ENCODE peak calls at places on chromosomes 13 and 19, in five cellular contexts. One of them, this sample, is unnamed.

GRCh38 chr19:22427587-22428298 is 5.6 kb upstream of the ZNF98 start:
- DNase-seq in body of pancreas: peak
- DNase-seq in lower lobe of right lung: no peak
- DNase-seq in foreskin fibroblast: no peak
- DNase-seq in AG04449: no peak
- DNase-seq in this sample: no peak

GRCh38 chr13:33213797-33214196 is 71.8 kb downstream of the STARD13 start:
- DNase-seq in body of pancreas: no peak
- DNase-seq in lower lobe of right lung: no peak
- DNase-seq in foreskin fibroblast: no peak
- DNase-seq in AG04449: no peak
- DNase-seq in this sample: no peak

GRCh38 chr13:66348745-66349720 is 881.1 kb downstream of the PCDH9 start:
- DNase-seq in body of pancreas: peak
- DNase-seq in lower lobe of right lung: no peak
- DNase-seq in foreskin fibroblast: no peak
- DNase-seq in AG04449: no peak
- DNase-seq in this sample: no peak

GRCh38 chr13:107742544-107742943 is 472.8 kb downstream of the LIG4 start:
- DNase-seq in body of pancreas: no peak
- DNase-seq in lower lobe of right lung: no peak
- DNase-seq in foreskin fibroblast: no peak
- DNase-seq in AG04449: no peak
- DNase-seq in this sample: no peak

GRCh38 chr19:41746593-41747227 is 8.6 kb upstream of the CEACAM6 start:
- DNase-seq in body of pancreas: peak
- DNase-seq in lower lobe of right lung: peak
- DNase-seq in foreskin fibroblast: peak
- DNase-seq in AG04449: peak
- DNase-seq in this sample: no peak

GRCh38 chr19:5977222-5977784 is 637 bp downstream of the RANBP3 start:
- DNase-seq in body of pancreas: no peak
- DNase-seq in lower lobe of right lung: no peak
- DNase-seq in foreskin fibroblast: no peak
- DNase-seq in AG04449: no peak
- DNase-seq in this sample: no peak

GRCh38 chr19:28523619-28524018 is 689.3 kb downstream of the UQCRFS1 start:
- DNase-seq in body of pancreas: no peak
- DNase-seq in lower lobe of right lung: no peak
- DNase-seq in foreskin fibroblast: no peak
- DNase-seq in AG04449: no peak
- DNase-seq in this sample: no peak

GRCh38 chr19:1063909-1064660 is 2.9 kb upstream of the ARHGAP45 start:
- DNase-seq in body of pancreas: no peak
- DNase-seq in lower lobe of right lung: peak
- DNase-seq in foreskin fibroblast: no peak
- DNase-seq in AG04449: no peak
- DNase-seq in this sample: no peak

GRCh38 chr19:28934626-28935025 is 278.3 kb downstream of the UQCRFS1 start:
- DNase-seq in body of pancreas: no peak
- DNase-seq in lower lobe of right lung: no peak
- DNase-seq in foreskin fibroblast: peak
- DNase-seq in AG04449: no peak
- DNase-seq in this sample: no peak

GRCh38 chr19:32363175-32363574 is 17.8 kb downstream of the ZNF507 start:
- DNase-seq in body of pancreas: peak
- DNase-seq in lower lobe of right lung: no peak
- DNase-seq in foreskin fibroblast: no peak
- DNase-seq in AG04449: no peak
- DNase-seq in this sample: no peak

GRCh38 chr13:44078806-44079378 is 199.2 kb downstream of the LACC1 start:
- DNase-seq in body of pancreas: no peak
- DNase-seq in lower lobe of right lung: no peak
- DNase-seq in foreskin fibroblast: no peak
- DNase-seq in AG04449: no peak
- DNase-seq in this sample: no peak

GRCh38 chr19:10043286-10043927 is 30.1 kb downstream of the RDH8 start:
- DNase-seq in body of pancreas: no peak
- DNase-seq in lower lobe of right lung: no peak
- DNase-seq in foreskin fibroblast: peak
- DNase-seq in AG04449: no peak
- DNase-seq in this sample: no peak

GRCh38 chr13:24624801-24625231 is 55.4 kb upstream of the ATP12A start:
- DNase-seq in body of pancreas: no peak
- DNase-seq in lower lobe of right lung: no peak
- DNase-seq in foreskin fibroblast: no peak
- DNase-seq in AG04449: no peak
- DNase-seq in this sample: no peak

GRCh38 chr19:50628551-50628950 is 11.1 kb downstream of the SYT3 start:
- DNase-seq in body of pancreas: no peak
- DNase-seq in lower lobe of right lung: no peak
- DNase-seq in foreskin fibroblast: no peak
- DNase-seq in AG04449: no peak
- DNase-seq in this sample: no peak

GRCh38 chr19:50626796-50627195 is 12.9 kb downstream of the SYT3 start:
- DNase-seq in body of pancreas: no peak
- DNase-seq in lower lobe of right lung: no peak
- DNase-seq in foreskin fibroblast: no peak
- DNase-seq in AG04449: no peak
- DNase-seq in this sample: no peak

GRCh38 chr19:50629801-50630200 is 9.9 kb downstream of the SYT3 start:
- DNase-seq in body of pancreas: no peak
- DNase-seq in lower lobe of right lung: no peak
- DNase-seq in foreskin fibroblast: no peak
- DNase-seq in AG04449: no peak
- DNase-seq in this sample: no peak

GRCh38 chr19:50629194-50629593 is 10.5 kb downstream of the SYT3 start:
- DNase-seq in body of pancreas: no peak
- DNase-seq in lower lobe of right lung: no peak
- DNase-seq in foreskin fibroblast: no peak
- DNase-seq in AG04449: no peak
- DNase-seq in this sample: no peak

GRCh38 chr19:50628146-50628545 is 11.5 kb downstream of the SYT3 start:
- DNase-seq in body of pancreas: no peak
- DNase-seq in lower lobe of right lung: no peak
- DNase-seq in foreskin fibroblast: no peak
- DNase-seq in AG04449: no peak
- DNase-seq in this sample: no peak
- TF ChIP-seq CTCF in body of pancreas: no peak
- TF ChIP-seq CTCF in lower lobe of right lung: no peak
- TF ChIP-seq CTCF in foreskin fibroblast: no peak
- TF ChIP-seq CTCF in AG04449: no peak
- TF ChIP-seq CTCF in this sample: no peak

DNA sequence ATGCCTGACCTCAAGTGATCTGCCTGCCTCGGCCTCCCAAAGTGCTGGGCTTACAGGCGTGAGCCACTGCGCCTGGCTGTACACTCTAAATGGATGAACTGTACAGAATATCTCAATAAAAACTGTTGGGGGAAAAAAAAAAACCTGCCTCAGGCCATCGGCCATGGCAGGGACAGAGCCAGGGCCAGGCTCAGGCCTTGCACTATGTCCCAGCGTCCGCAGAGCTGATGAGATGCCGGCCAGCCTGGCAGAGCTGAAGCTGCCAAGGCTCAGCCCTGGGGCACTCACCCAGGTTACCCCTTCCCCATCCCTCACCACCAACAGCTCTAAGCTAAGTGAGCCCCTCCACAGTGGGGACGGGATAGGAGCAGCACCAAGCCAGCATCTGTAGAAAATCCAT is 6.1 kb downstream of the PPP6R1 start:
- DNase-seq in body of pancreas: no peak
- DNase-seq in lower lobe of right lung: no peak
- DNase-seq in foreskin fibroblast: no peak
- DNase-seq in AG04449: no peak
- DNase-seq in this sample: no peak
- H3K4me3 ChIP-seq in body of pancreas: no peak
- H3K4me3 ChIP-seq in lower lobe of right lung: no peak
- H3K4me3 ChIP-seq in foreskin fibroblast: no peak
- H3K4me3 ChIP-seq in AG04449: no peak
- H3K4me3 ChIP-seq in this sample: no peak

GRCh38 chr19:34549833-34550232 is 68.3 kb downstream of the WTIP start:
- DNase-seq in body of pancreas: no peak
- DNase-seq in lower lobe of right lung: no peak
- DNase-seq in foreskin fibroblast: no peak
- DNase-seq in AG04449: no peak
- DNase-seq in this sample: no peak

GRCh38 chr19:34560229-34560628 is 78.7 kb downstream of the WTIP start:
- DNase-seq in body of pancreas: no peak
- DNase-seq in lower lobe of right lung: no peak
- DNase-seq in foreskin fibroblast: no peak
- DNase-seq in AG04449: no peak
- DNase-seq in this sample: no peak

GRCh38 chr19:34556500-34556899 is 74.9 kb downstream of the WTIP start:
- DNase-seq in body of pancreas: peak
- DNase-seq in lower lobe of right lung: no peak
- DNase-seq in foreskin fibroblast: peak
- DNase-seq in AG04449: no peak
- DNase-seq in this sample: no peak

GRCh38 chr19:34559045-34559444 is 77.5 kb downstream of the WTIP start:
- DNase-seq in body of pancreas: peak
- DNase-seq in lower lobe of right lung: no peak
- DNase-seq in foreskin fibroblast: no peak
- DNase-seq in AG04449: no peak
- DNase-seq in this sample: no peak

GRCh38 chr19:34555447-34555846 is 73.9 kb downstream of the WTIP start:
- DNase-seq in body of pancreas: peak
- DNase-seq in lower lobe of right lung: no peak
- DNase-seq in foreskin fibroblast: peak
- DNase-seq in AG04449: no peak
- DNase-seq in this sample: no peak
- TF ChIP-seq CTCF in body of pancreas: peak
- TF ChIP-seq CTCF in lower lobe of right lung: no peak
- TF ChIP-seq CTCF in foreskin fibroblast: no peak
- TF ChIP-seq CTCF in AG04449: no peak
- TF ChIP-seq CTCF in this sample: peak

GRCh38 chr19:45766919-45767346 is 2.1 kb downstream of the SIX5 start:
- DNase-seq in body of pancreas: no peak
- DNase-seq in lower lobe of right lung: no peak
- DNase-seq in foreskin fibroblast: peak
- DNase-seq in AG04449: no peak
- DNase-seq in this sample: no peak
- H3K4me3 ChIP-seq in body of pancreas: peak
- H3K4me3 ChIP-seq in lower lobe of right lung: peak
- H3K4me3 ChIP-seq in foreskin fibroblast: peak
- H3K4me3 ChIP-seq in AG04449: peak
- H3K4me3 ChIP-seq in this sample: peak

DNA sequence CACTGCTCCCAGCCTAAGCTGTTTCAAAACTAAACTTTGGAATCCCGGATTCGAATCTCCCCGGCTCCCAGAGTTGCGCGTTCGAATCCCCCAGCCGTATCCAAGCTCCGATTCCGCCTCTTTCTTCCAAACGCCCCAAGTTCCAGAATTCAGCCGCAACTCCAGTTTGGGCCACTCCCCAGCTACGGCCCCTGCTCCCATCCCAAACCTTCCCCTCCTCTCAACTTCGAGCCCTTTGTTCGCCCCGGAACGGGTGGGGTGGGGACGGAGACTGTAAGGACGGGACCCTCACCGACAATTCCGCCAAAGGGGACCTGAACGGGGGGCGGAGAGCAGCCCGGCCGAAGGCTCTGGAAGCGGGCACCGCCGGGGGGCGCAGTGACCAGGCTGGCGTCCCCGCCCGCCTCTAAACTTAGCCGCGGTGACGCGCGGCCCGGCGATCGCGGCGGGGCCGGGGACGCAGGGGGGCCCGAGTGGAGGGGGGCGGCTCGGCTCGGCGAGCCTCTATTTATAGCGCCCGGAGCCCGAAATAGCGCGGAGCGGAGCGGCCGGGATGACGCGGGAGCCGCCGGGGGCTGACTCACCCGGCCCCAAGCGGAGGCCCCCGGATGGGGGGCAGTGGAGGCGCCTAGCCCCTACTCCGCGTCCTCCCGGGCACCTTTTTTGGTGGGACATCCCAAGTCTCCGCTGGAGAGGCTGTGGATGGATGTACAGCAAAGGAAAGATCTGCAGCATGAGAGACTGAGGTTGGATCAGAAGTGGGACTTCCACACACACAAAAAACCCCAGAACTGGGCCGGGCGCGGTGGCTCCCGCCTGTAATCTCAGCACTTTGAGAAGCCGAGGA is 4.9 kb upstream of the ERCC1 start:
- DNase-seq in body of pancreas: peak
- DNase-seq in lower lobe of right lung: peak
- DNase-seq in foreskin fibroblast: peak
- DNase-seq in AG04449: no peak
- DNase-seq in this sample: no peak
- TF ChIP-seq CTCF in body of pancreas: peak
- TF ChIP-seq CTCF in lower lobe of right lung: peak
- TF ChIP-seq CTCF in foreskin fibroblast: peak
- TF ChIP-seq CTCF in AG04449: peak
- TF ChIP-seq CTCF in this sample: peak

DNA sequence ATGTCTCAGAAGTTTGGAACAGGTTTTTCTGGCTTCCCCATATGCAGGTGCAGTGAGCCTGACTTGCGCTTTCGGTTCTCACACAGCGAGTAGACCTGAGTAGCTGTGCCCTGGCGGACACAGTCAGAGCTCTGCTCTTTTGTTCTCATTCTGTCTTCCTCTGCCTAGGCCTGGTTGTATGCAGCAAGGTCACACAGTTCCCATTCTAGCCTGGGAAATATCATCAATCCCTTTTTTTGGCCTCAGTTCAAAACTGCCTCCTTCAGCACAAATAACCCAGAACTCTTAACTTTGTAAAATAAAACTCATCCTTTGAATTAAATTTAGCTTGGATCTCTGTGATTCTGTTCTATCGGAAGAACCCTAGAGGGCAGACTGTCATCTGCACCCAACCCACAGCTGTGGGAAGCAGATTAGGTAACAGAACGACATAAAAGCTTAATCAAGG is 10.2 kb downstream of the OXGR1 start:
- DNase-seq in body of pancreas: peak
- DNase-seq in lower lobe of right lung: peak
- DNase-seq in foreskin fibroblast: peak
- DNase-seq in AG04449: no peak
- DNase-seq in this sample: no peak
- H3K4me3 ChIP-seq in body of pancreas: no peak
- H3K4me3 ChIP-seq in lower lobe of right lung: no peak
- H3K4me3 ChIP-seq in foreskin fibroblast: no peak
- H3K4me3 ChIP-seq in AG04449: no peak
- H3K4me3 ChIP-seq in this sample: no peak